ENCODE peak calls at places on chromosomes 4 and X, in eight cellular contexts. L is GM23338, A is OCI-LY7, P is mammary epithelial cell, E is SK-N-SH, U is endothelial cell of umbilical vein, H is neural progenitor cell, O is fibroblast of lung. N is an unnamed sample.

GRCh38 chrX:30652527-30653414 is 452 bp upstream of the GK start:
- DNase-seq in O (peak), E (peak), U (peak), L (peak), H (peak), A (peak), P (peak), N (peak)

GRCh38 chr4:125664091-125664767 is 349.5 kb downstream of the FAT4 start:
- DNase-seq in L (no peak), H (peak), E (no peak), P (no peak), U (no peak), O (peak), A (no peak), N (no peak)

GRCh38 chr4:99028187-99028586 is 32.7 kb downstream of the METAP1 start:
- DNase-seq in A (no peak), O (peak), U (no peak), L (no peak), P (peak), E (no peak), H (no peak), N (no peak)

GRCh38 chr4:143359794-143360193 is 23.1 kb downstream of the GAB1 start:
- DNase-seq in P (peak), U (no peak), A (no peak), E (no peak), L (no peak), O (no peak), H (no peak), N (no peak)

GRCh38 chr4:73803213-73803612 is 33.3 kb upstream of the CXCL6 start:
- DNase-seq in P (no peak), L (no peak), E (no peak), O (no peak), H (no peak), A (no peak), U (no peak), N (no peak)

GRCh38 chr4:88616275-88616996 is 24.2 kb downstream of the HERC3 start:
- DNase-seq in E (no peak), L (no peak), H (no peak), P (peak), A (no peak), U (no peak), O (peak), N (no peak)

GRCh38 chr4:85409251-85409650 is 65.7 kb upstream of the ARHGAP24 start:
- DNase-seq in A (no peak), O (peak), P (no peak), E (no peak), H (no peak), U (peak), L (peak), N (no peak)

GRCh38 chr4:142408003-142408441 is 438.1 kb downstream of the INPP4B start:
- DNase-seq in L (peak), H (no peak), E (no peak), U (peak), A (no peak), P (peak), O (peak), N (no peak)

DNA sequence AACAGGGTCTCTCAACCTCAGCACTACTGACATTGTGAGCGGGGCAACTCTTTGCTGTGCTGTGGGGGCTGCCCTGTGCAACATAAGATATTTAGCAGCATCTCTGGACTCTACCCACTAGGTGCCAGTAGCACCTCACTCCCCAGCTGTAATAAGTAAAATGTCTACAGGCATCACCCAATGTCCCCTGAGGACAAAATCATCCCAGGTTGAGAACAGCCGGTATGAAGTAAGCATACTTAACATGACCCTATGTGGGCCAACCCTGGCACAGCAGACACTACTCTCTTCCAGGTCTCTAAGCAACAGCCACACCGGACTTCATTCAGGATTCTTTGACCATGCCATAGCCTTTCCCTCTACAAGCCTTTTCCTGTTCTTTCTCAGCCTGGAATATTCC is 10.5 kb upstream of the MGST2 start:
- DNase-seq in E (peak), L (no peak), H (peak), P (peak), U (peak), A (peak), O (peak), N (peak)
- TF ChIP-seq CTCF in E (peak), L (peak), H (peak), P (peak), U (peak), A (peak), O (peak), N (peak)

DNA sequence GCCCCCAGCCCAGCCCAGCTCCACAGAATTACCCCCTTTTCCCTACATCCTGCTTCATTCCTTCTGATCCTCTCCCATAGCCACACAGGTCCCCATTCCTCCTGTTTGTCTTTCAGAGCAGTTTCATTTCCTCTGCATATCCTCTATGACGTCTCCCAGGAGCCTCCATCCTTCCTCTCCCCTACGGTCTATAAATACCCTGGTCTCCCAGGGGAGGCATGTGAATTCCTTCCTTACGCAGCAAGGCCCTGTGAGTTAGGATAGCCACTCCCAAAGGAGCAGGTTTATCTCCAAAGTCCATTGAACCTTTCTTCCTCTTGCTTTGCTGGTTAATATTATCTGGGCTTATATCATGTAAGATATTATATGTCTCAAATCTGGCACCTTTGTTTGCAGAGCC is 8.4 kb upstream of the APLN start:
- DNase-seq in U (peak), P (no peak), A (no peak), O (peak), L (no peak), E (no peak), H (no peak), N (no peak)
- H3K27ac ChIP-seq in U (peak), P (no peak), A (no peak), O (no peak), L (no peak), E (no peak), H (no peak), N (no peak)

GRCh38 chrX:150688911-150689451 is 4.2 kb upstream of the MTMR1 start:
- DNase-seq in E (no peak), O (peak), H (no peak), L (peak), A (no peak), P (peak), U (peak), N (peak)
- H3K4me2 ChIP-seq in E (no peak), O (no peak), H (no peak), L (no peak), A (peak), P (peak), U (peak), N (no peak)

DNA sequence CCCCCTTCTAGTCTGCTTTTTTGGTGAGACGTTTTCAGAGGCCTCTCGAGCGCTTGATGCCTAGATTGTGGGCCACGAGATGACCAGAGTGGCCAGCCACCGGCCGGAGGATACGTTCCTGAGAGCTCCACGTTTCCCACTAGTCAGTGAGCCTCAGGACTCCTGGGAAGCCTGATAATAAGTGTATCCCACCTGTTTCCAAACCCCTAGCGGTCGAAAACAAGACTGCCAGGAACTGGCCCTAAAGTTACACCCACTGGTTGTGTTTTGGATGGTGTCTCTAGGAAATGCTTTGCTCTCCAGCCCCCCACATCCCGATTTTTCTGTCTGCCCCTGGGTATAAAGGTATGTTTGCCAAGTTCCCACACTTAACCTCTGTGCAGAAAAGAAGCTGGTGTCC is 4.6 kb upstream of the RS1 start:
- DNase-seq in U (no peak), L (peak), H (peak), O (peak), E (peak), P (no peak), A (no peak), N (peak)
- TF ChIP-seq CTCF in U (peak), L (peak), H (peak), O (no peak), E (peak), P (no peak), A (no peak), N (peak)

N was measured in hepatocyte.